ENCODE peak calls at places on chromosomes 3 and 15, in four cellular contexts. D is AG10803, V is dermis microvascular lymphatic vessel endothelial cell, W is sciatic nerve. U is an unnamed sample.

GRCh38 chr15:77074350-77074749 is 3.4 kb upstream of the TSPAN3 start:
- DNase-seq in D (no peak), W (no peak), V (no peak), U (no peak)

GRCh38 chr3:31319332-31319731 is 213.4 kb upstream of the STT3B start:
- DNase-seq in W (no peak), D (no peak), V (no peak), U (no peak)

GRCh38 chr3:20154928-20155327 is 31.1 kb downstream of the SGO1 start:
- DNase-seq in W (no peak), D (no peak), V (no peak), U (no peak)

GRCh38 chr15:42133892-42134502 is 22.4 kb downstream of the PLA2G4F start:
- DNase-seq in D (peak), W (peak), V (no peak), U (peak)

GRCh38 chr3:123449092-123449985 is 449 bp upstream of the ADCY5 start:
- DNase-seq in D (peak), W (peak), V (no peak), U (peak)

GRCh38 chr3:118772036-118773030 is 262.3 kb downstream of the IGSF11 start:
- DNase-seq in V (no peak), W (no peak), D (no peak), U (no peak)

GRCh38 chr15:80694624-80695098 is 449 bp upstream of the ABHD17C start:
- DNase-seq in W (no peak), V (no peak), D (peak), U (peak)

GRCh38 chr3:178808748-178809147 is 262.9 kb downstream of the ZMAT3 start:
- DNase-seq in V (no peak), D (no peak), W (no peak), U (no peak)

GRCh38 chr15:75620776-75621536 is 4.6 kb downstream of the SNUPN start:
- DNase-seq in D (peak), W (peak), V (peak), U (peak)

GRCh38 chr3:46538803-46539442 is 27.2 kb downstream of the LRRC2 start:
- DNase-seq in V (peak), D (peak), W (peak), U (peak)